ENCODE peak calls at places on chromosomes 1 and 21, in four cellular contexts. B is HepG2, F is H1, L is GM12878. T is an unnamed sample.

GRCh38 chr1:175678471-175678870 is 64.9 kb downstream of the TNR start:
- DNase-seq in B (no peak), F (no peak), L (no peak), T (peak)

GRCh38 chr1:167651161-167651693 is 21.2 kb downstream of the RCSD1 start:
- DNase-seq in B (no peak), F (no peak), L (no peak), T (no peak)

GRCh38 chr1:184025242-184025675 is 12.3 kb downstream of the COLGALT2 start:
- DNase-seq in B (peak), F (no peak), L (no peak), T (no peak)

GRCh38 chr1:5551274-5551966 is 440.8 kb downstream of the NPHP4 start:
- DNase-seq in B (peak), F (no peak), L (no peak), T (no peak)

GRCh38 chr21:41600961-41601572 is 93.1 kb upstream of the TMPRSS2 start:
- DNase-seq in B (no peak), F (no peak), L (no peak), T (no peak)

GRCh38 chr1:7387053-7387861 is 383.8 kb upstream of the VAMP3 start:
- DNase-seq in B (no peak), F (peak), L (no peak), T (peak)

GRCh38 chr1:154404511-154404931 is 622 bp upstream of the IL6R start:
- DNase-seq in B (no peak), F (no peak), L (no peak), T (no peak)

GRCh38 chr1:202105571-202106339 is 17.0 kb upstream of the GPR37L1 start:
- DNase-seq in B (no peak), F (peak), L (no peak), T (no peak)

GRCh38 chr1:22045604-22046228 is 6.8 kb upstream of the CDC42 start:
- DNase-seq in B (no peak), F (no peak), L (no peak), T (no peak)

GRCh38 chr1:10161541-10162290 is 48.7 kb upstream of the KIF1B start:
- DNase-seq in B (no peak), F (no peak), L (no peak), T (no peak)

GRCh38 chr1:47309427-47309826 is 4.5 kb downstream of the STIL start:
- DNase-seq in B (no peak), F (no peak), L (no peak), T (no peak)

GRCh38 chr21:44666401-44667320 is at the start of gene KRTAP12-2:
- DNase-seq in B (no peak), F (no peak), L (no peak), T (no peak)

GRCh38 chr1:165717918-165718515 is 19.7 kb upstream of the ALDH9A1 start:
- DNase-seq in B (peak), F (peak), L (no peak), T (peak)

GRCh38 chr1:182939413-182939812 is 13.6 kb downstream of the SHCBP1L start:
- DNase-seq in B (no peak), F (no peak), L (no peak), T (no peak)

GRCh38 chr1:165824269-165824643 is 3.2 kb upstream of the UCK2 start:
- DNase-seq in B (no peak), F (no peak), L (no peak), T (no peak)

GRCh38 chr1:160096491-160097116 is 1.8 kb downstream of the IGSF8 start:
- DNase-seq in B (no peak), F (no peak), L (no peak), T (no peak)

GRCh38 chr1:32818804-32819541 is 1.5 kb downstream of the S100PBP start:
- DNase-seq in B (no peak), F (no peak), L (peak), T (no peak)

GRCh38 chr21:14875704-14876364 is 189.0 kb downstream of the NRIP1 start:
- DNase-seq in B (peak), F (no peak), L (peak), T (no peak)

GRCh38 chr1:201176931-201177330 is 13.7 kb upstream of the IGFN1 start:
- DNase-seq in B (no peak), F (no peak), L (no peak), T (no peak)

GRCh38 chr1:34985063-34985770 is at the start of gene TMEM35B:
- DNase-seq in B (peak), F (peak), L (no peak), T (peak)

GRCh38 chr21:43325968-43326367 is 101.0 kb downstream of the SIK1 start:
- DNase-seq in B (no peak), F (no peak), L (no peak), T (no peak)

GRCh38 chr1:9652379-9653194 is 1.1 kb downstream of the PIK3CD start:
- DNase-seq in B (no peak), F (no peak), L (no peak), T (peak)

GRCh38 chr21:44626262-44626661 is 631 bp upstream of the KRTAP10-9 start:
- DNase-seq in B (no peak), F (peak), L (no peak), T (no peak)

GRCh38 chr1:183968386-183968785 is 69.1 kb downstream of the COLGALT2 start:
- DNase-seq in B (no peak), F (no peak), L (no peak), T (no peak)

GRCh38 chr1:205749094-205749825 is 722 bp downstream of the NUCKS1 start:
- DNase-seq in B (peak), F (peak), L (peak), T (peak)
- TF ChIP-seq TCF12 in B (no peak), F (no peak), L (peak), T (no peak)

DNA sequence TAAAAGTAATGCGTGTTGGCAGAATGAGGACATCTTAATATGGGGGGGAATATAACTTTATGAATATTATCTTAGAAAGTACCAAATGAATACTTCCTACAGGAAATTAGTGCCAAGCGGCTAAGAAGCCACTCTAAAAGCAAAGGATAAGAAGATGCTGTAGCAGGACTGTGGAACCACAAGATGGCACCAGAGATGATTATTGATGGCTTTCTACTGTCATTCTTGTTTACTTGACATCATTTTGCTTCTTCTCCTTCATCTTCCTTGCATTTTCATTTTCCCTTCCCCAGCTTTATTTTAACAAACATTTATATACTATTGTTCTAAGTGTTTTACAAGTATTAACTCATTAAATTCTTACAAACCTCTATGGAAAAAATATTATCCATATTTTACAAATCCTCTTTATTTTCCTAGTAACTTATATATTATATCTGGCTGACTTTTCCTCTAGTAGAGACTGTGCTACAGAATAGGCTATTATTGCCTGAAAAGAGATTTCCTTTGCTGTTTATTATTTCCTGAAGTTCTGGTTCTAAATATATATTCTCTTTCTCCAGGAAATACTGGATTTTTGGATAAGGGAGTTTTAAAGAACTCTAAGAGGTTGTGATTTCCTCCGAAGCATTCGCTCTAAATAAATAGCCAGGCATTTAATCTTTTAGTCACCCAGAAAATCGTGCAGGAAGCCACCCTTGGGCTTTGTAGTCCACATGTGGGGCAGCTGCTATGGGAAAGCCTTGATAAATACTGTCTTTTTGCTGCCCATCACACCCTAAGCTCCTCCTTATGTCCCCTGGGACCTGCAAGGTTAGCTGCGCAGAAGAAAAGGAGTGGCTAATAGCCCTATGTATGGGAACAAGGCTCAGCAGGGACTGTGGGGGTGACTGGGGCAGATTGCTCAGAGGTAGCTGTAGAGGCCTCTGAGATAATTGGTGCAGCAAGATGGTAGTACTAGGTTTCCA is 69.8 kb downstream of the TPR start:
- DNase-seq in B (peak), F (no peak), L (no peak), T (peak)
- TF ChIP-seq TAF1 in B (no peak), F (no peak), L (no peak), T (no peak)

GRCh38 chr1:153404086-153404635 is 12.2 kb upstream of the S100A7A start:
- DNase-seq in B (no peak), F (peak), L (no peak), T (no peak)
- TF ChIP-seq TCF12 in B (no peak), F (no peak), L (no peak), T (no peak)

DNA sequence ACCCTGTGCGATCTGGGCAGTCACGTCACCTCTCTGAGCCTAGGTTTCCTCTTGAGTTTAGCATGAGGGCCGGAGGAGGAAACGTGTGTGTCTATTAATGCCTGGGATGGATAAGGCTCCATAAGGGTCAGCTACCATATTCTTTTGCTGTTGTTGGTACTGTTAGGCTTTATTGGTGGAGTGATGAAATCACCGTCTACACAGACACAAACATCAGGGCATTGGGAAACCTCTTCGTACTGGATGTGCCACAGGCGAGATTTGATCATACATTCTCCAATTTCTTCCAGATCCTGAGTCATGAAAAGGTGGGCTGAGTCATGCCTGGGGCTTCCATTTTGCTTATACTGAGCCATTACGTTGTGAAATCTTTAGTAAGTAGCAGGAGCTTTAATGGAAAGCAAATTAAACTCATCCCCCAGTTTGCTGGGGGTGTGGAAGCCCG is 24.9 kb upstream of the GRHL3 start:
- DNase-seq in B (no peak), F (no peak), L (no peak), T (no peak)
- TF ChIP-seq TAF1 in B (no peak), F (no peak), L (no peak), T (no peak)

GRCh38 chr1:85433096-85433495 is 31.9 kb downstream of the DDAH1 start:
- DNase-seq in B (no peak), F (no peak), L (no peak), T (no peak)

GRCh38 chr1:85428471-85429077 is 36.4 kb downstream of the DDAH1 start:
- DNase-seq in B (no peak), F (no peak), L (no peak), T (no peak)

GRCh38 chr1:85427358-85427757 is 37.6 kb downstream of the DDAH1 start:
- DNase-seq in B (no peak), F (no peak), L (no peak), T (no peak)

DNA sequence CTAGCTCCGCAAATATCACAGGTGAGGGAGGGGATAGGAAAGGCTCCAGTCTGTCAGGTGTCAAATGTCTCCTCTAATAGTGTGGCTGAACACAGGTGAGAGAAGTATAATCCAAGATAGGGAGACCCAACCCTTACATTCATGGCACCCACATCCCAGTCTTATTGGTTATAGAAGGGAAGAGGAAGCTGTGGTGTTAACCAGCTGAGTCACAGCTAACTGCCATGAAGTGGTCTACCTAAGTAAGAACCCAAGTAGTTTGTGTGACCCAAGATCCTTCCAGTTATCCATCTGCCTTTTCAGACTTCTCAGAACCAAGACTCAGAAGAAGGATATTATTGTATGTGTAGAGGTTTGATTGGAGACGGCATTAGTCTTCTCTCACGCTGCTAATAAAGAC is 37.1 kb downstream of the DDAH1 start:
- DNase-seq in B (no peak), F (no peak), L (no peak), T (no peak)
- TF ChIP-seq TCF12 in B (no peak), F (no peak), L (no peak), T (no peak)